ENCODE peak calls at places on chromosomes 3 and 15, in four cellular contexts. One of them, this sample, is unnamed.

GRCh38 chr3:25787689-25788088 is 2.2 kb upstream of the OXSM start:
- DNase-seq in GM12865: no peak
- DNase-seq in lower leg skin: no peak
- DNase-seq in heart right ventricle: no peak
- DNase-seq in this sample: no peak

GRCh38 chr3:55854395-55854994 is 367.4 kb upstream of the WNT5A start:
- DNase-seq in GM12865: no peak
- DNase-seq in lower leg skin: no peak
- DNase-seq in heart right ventricle: no peak
- DNase-seq in this sample: no peak

GRCh38 chr15:41291065-41291631 is 41.2 kb downstream of the OIP5 start:
- DNase-seq in heart right ventricle: no peak
- DNase-seq in lower leg skin: no peak
- DNase-seq in GM12865: peak
- DNase-seq in this sample: no peak

GRCh38 chr3:46463868-46464241 is 850 bp downstream of the LTF start:
- DNase-seq in heart right ventricle: no peak
- DNase-seq in lower leg skin: peak
- DNase-seq in GM12865: no peak
- DNase-seq in this sample: no peak

GRCh38 chr15:41882689-41883483 is 11.0 kb downstream of the SPTBN5 start:
- DNase-seq in lower leg skin: no peak
- DNase-seq in heart right ventricle: no peak
- DNase-seq in GM12865: no peak
- DNase-seq in this sample: no peak

GRCh38 chr3:56801151-56801596 is 575 bp downstream of the ARHGEF3 start:
- DNase-seq in heart right ventricle: no peak
- DNase-seq in lower leg skin: peak
- DNase-seq in GM12865: peak
- DNase-seq in this sample: no peak

GRCh38 chr3:141894524-141895176 is 18.2 kb downstream of the ATP1B3 start:
- DNase-seq in lower leg skin: no peak
- DNase-seq in heart right ventricle: no peak
- DNase-seq in GM12865: no peak
- DNase-seq in this sample: no peak

GRCh38 chr15:33031324-33031736 is 163.2 kb downstream of the FMN1 start:
- DNase-seq in heart right ventricle: no peak
- DNase-seq in lower leg skin: no peak
- DNase-seq in GM12865: no peak
- DNase-seq in this sample: no peak

GRCh38 chr15:79656151-79656797 is 224.1 kb downstream of the MINAR1 start:
- DNase-seq in GM12865: no peak
- DNase-seq in lower leg skin: no peak
- DNase-seq in heart right ventricle: no peak
- DNase-seq in this sample: no peak

GRCh38 chr3:177358968-177359600 is 161.8 kb upstream of the TBL1XR1 start:
- DNase-seq in GM12865: peak
- DNase-seq in heart right ventricle: peak
- DNase-seq in lower leg skin: peak
- DNase-seq in this sample: peak

GRCh38 chr15:39171944-39172368 is 408.9 kb upstream of the THBS1 start:
- DNase-seq in heart right ventricle: peak
- DNase-seq in GM12865: peak
- DNase-seq in lower leg skin: peak
- DNase-seq in this sample: peak

GRCh38 chr3:138135141-138135832 is 3.1 kb upstream of the A4GNT start:
- DNase-seq in heart right ventricle: no peak
- DNase-seq in lower leg skin: no peak
- DNase-seq in GM12865: no peak
- DNase-seq in this sample: no peak

GRCh38 chr3:41339758-41340157 is 140.5 kb downstream of the CTNNB1 start:
- DNase-seq in heart right ventricle: no peak
- DNase-seq in GM12865: no peak
- DNase-seq in lower leg skin: no peak
- DNase-seq in this sample: no peak

GRCh38 chr3:159872374-159873109 is 116.1 kb upstream of the IL12A start:
- DNase-seq in GM12865: no peak
- DNase-seq in heart right ventricle: no peak
- DNase-seq in lower leg skin: no peak
- DNase-seq in this sample: no peak

GRCh38 chr3:179421500-179421899 is 29.8 kb downstream of the GNB4 start:
- DNase-seq in lower leg skin: no peak
- DNase-seq in heart right ventricle: peak
- DNase-seq in GM12865: peak
- DNase-seq in this sample: no peak

GRCh38 chr3:242986-243706 is 46.6 kb downstream of the CHL1 start:
- DNase-seq in GM12865: no peak
- DNase-seq in heart right ventricle: no peak
- DNase-seq in lower leg skin: no peak
- DNase-seq in this sample: no peak

GRCh38 chr3:46008058-46008457 is 12.4 kb upstream of the FYCO1 start:
- DNase-seq in lower leg skin: no peak
- DNase-seq in heart right ventricle: no peak
- DNase-seq in GM12865: no peak
- DNase-seq in this sample: no peak

GRCh38 chr15:92503889-92504288 is 110.2 kb downstream of the ST8SIA2 start:
- DNase-seq in lower leg skin: no peak
- DNase-seq in GM12865: no peak
- DNase-seq in heart right ventricle: no peak
- DNase-seq in this sample: no peak

GRCh38 chr15:71600237-71600636 is 210.1 kb upstream of the NR2E3 start:
- DNase-seq in heart right ventricle: no peak
- DNase-seq in GM12865: no peak
- DNase-seq in lower leg skin: no peak
- DNase-seq in this sample: no peak

GRCh38 chr3:187027531-187027936 is 97.2 kb downstream of the ST6GAL1 start:
- DNase-seq in heart right ventricle: no peak
- DNase-seq in lower leg skin: no peak
- DNase-seq in GM12865: peak
- DNase-seq in this sample: no peak

GRCh38 chr15:80436511-80437307 is 32.5 kb downstream of the ARNT2 start:
- DNase-seq in GM12865: no peak
- DNase-seq in heart right ventricle: no peak
- DNase-seq in lower leg skin: peak
- DNase-seq in this sample: no peak

GRCh38 chr3:52835766-52836470 is 1.1 kb upstream of the MUSTN1 start:
- DNase-seq in heart right ventricle: peak
- DNase-seq in lower leg skin: no peak
- DNase-seq in GM12865: no peak
- DNase-seq in this sample: no peak

GRCh38 chr3:121654493-121655385 is 6.0 kb downstream of the HCLS1 start:
- DNase-seq in heart right ventricle: no peak
- DNase-seq in GM12865: peak
- DNase-seq in lower leg skin: no peak
- DNase-seq in this sample: no peak

GRCh38 chr3:195700319-195700718 is 20.5 kb upstream of the MUC20 start:
- DNase-seq in lower leg skin: no peak
- DNase-seq in GM12865: no peak
- DNase-seq in heart right ventricle: no peak
- DNase-seq in this sample: no peak

GRCh38 chr3:155876037-155876436 is 5.6 kb downstream of the GMPS start:
- DNase-seq in heart right ventricle: no peak
- DNase-seq in GM12865: no peak
- DNase-seq in lower leg skin: no peak
- DNase-seq in this sample: no peak

GRCh38 chr15:61169904-61170695 is 59.0 kb downstream of the RORA start:
- DNase-seq in lower leg skin: no peak
- DNase-seq in heart right ventricle: no peak
- DNase-seq in GM12865: peak
- DNase-seq in this sample: no peak

GRCh38 chr3:133117342-133117741 is 79.2 kb downstream of the TMEM108 start:
- DNase-seq in lower leg skin: no peak
- DNase-seq in GM12865: no peak
- DNase-seq in heart right ventricle: no peak
- DNase-seq in this sample: no peak

GRCh38 chr3:156728267-156728985 is 54.0 kb downstream of the TIPARP start:
- DNase-seq in lower leg skin: no peak
- DNase-seq in GM12865: no peak
- DNase-seq in heart right ventricle: no peak
- DNase-seq in this sample: no peak

GRCh38 chr3:124282751-124283643 is 291.1 kb upstream of the ROPN1 start:
- DNase-seq in GM12865: no peak
- DNase-seq in lower leg skin: no peak
- DNase-seq in heart right ventricle: no peak
- DNase-seq in this sample: no peak

GRCh38 chr15:65133550-65134200 is at the start of gene PDCD7:
- DNase-seq in heart right ventricle: peak
- DNase-seq in GM12865: peak
- DNase-seq in lower leg skin: peak
- DNase-seq in this sample: peak
- H3K4me3 ChIP-seq in heart right ventricle: peak
- H3K4me3 ChIP-seq in GM12865: peak
- H3K4me3 ChIP-seq in lower leg skin: peak
- H3K4me3 ChIP-seq in this sample: peak

GRCh38 chr3:127442551-127442950 is 148.0 kb downstream of the TPRA1 start:
- DNase-seq in lower leg skin: peak
- DNase-seq in GM12865: no peak
- DNase-seq in heart right ventricle: no peak
- DNase-seq in this sample: no peak

GRCh38 chr3:127440384-127440783 is 150.1 kb downstream of the TPRA1 start:
- DNase-seq in heart right ventricle: no peak
- DNase-seq in GM12865: no peak
- DNase-seq in lower leg skin: peak
- DNase-seq in this sample: no peak

GRCh38 chr3:127439621-127440020 is 150.9 kb downstream of the TPRA1 start:
- DNase-seq in GM12865: no peak
- DNase-seq in heart right ventricle: no peak
- DNase-seq in lower leg skin: peak
- DNase-seq in this sample: no peak

GRCh38 chr3:127443581-127444375 is 146.8 kb downstream of the TPRA1 start:
- DNase-seq in heart right ventricle: no peak
- DNase-seq in GM12865: no peak
- DNase-seq in lower leg skin: peak
- DNase-seq in this sample: no peak

GRCh38 chr3:127441764-127442163 is 148.8 kb downstream of the TPRA1 start:
- DNase-seq in GM12865: no peak
- DNase-seq in lower leg skin: peak
- DNase-seq in heart right ventricle: no peak
- DNase-seq in this sample: no peak
- TF ChIP-seq CTCF in GM12865: no peak
- TF ChIP-seq CTCF in lower leg skin: no peak
- TF ChIP-seq CTCF in heart right ventricle: no peak
- TF ChIP-seq CTCF in this sample: no peak

DNA sequence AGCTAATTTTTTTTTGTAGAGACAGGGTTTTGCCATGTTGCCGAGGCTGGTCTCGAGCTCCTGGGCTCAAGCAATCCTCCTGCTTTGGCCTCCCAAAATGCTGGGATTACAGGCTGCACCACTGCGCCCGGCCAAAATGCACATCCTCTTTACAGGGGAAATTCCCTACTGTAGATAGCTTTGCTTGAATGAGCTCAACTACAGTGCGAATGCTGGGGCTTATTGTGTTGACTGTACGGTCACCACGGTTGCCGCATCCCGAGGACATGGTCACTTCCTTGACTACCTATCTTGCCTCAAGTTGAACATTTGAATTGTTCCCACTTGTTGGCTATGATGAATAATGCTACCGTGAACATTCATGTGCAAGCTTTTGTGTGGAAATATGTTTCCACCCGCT is 5.3 kb upstream of the MTFMT start:
- DNase-seq in heart right ventricle: no peak
- DNase-seq in GM12865: no peak
- DNase-seq in lower leg skin: peak
- DNase-seq in this sample: no peak
- H3K4me3 ChIP-seq in heart right ventricle: no peak
- H3K4me3 ChIP-seq in GM12865: no peak
- H3K4me3 ChIP-seq in lower leg skin: no peak
- H3K4me3 ChIP-seq in this sample: no peak

GRCh38 chr3:84825817-84826216 is 133.0 kb upstream of the CADM2 start:
- DNase-seq in lower leg skin: no peak
- DNase-seq in GM12865: no peak
- DNase-seq in heart right ventricle: no peak
- DNase-seq in this sample: no peak
- TF ChIP-seq CTCF in lower leg skin: no peak
- TF ChIP-seq CTCF in GM12865: no peak
- TF ChIP-seq CTCF in heart right ventricle: no peak
- TF ChIP-seq CTCF in this sample: no peak

GRCh38 chr3:13414040-13414729 is 5.9 kb downstream of the NUP210 start:
- DNase-seq in lower leg skin: no peak
- DNase-seq in GM12865: peak
- DNase-seq in heart right ventricle: no peak
- DNase-seq in this sample: peak
- H3K4me3 ChIP-seq in lower leg skin: no peak
- H3K4me3 ChIP-seq in GM12865: peak
- H3K4me3 ChIP-seq in heart right ventricle: no peak
- H3K4me3 ChIP-seq in this sample: no peak

GRCh38 chr3:165192610-165193192 is 3.5 kb downstream of the SLITRK3 start:
- DNase-seq in lower leg skin: no peak
- DNase-seq in GM12865: no peak
- DNase-seq in heart right ventricle: no peak
- DNase-seq in this sample: no peak

GRCh38 chr3:165194477-165195135 is 1.6 kb downstream of the SLITRK3 start:
- DNase-seq in lower leg skin: no peak
- DNase-seq in heart right ventricle: no peak
- DNase-seq in GM12865: no peak
- DNase-seq in this sample: no peak

GRCh38 chr3:165193392-165194268 is 2.6 kb downstream of the SLITRK3 start:
- DNase-seq in lower leg skin: no peak
- DNase-seq in GM12865: no peak
- DNase-seq in heart right ventricle: no peak
- DNase-seq in this sample: no peak

GRCh38 chr3:165188452-165188851 is 7.7 kb downstream of the SLITRK3 start:
- DNase-seq in lower leg skin: no peak
- DNase-seq in GM12865: no peak
- DNase-seq in heart right ventricle: no peak
- DNase-seq in this sample: no peak

DNA sequence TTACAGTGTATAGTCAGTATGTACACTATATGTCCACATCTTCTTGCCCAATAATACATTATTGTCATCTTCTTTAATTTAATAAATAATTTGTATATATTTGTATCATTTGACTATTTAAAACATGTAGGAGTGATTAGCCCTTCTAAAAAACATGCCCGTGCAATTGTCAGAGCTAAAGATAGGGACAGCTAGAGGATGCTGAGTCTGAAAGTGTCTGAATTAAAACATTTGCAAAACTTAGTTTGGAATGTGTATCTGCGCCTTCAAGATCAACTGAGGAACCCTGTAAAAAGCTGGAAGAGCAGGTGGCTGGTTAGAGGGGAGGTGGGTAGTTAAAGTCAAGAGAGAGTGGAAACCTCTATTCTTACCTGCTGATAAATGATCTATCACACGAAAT is 4.7 kb downstream of the SLITRK3 start:
- DNase-seq in GM12865: no peak
- DNase-seq in heart right ventricle: no peak
- DNase-seq in lower leg skin: no peak
- DNase-seq in this sample: no peak
- TF ChIP-seq CTCF in GM12865: no peak
- TF ChIP-seq CTCF in heart right ventricle: no peak
- TF ChIP-seq CTCF in lower leg skin: no peak
- TF ChIP-seq CTCF in this sample: no peak

This sample was measured in lung.